ENCODE peak calls at places on chromosomes 13 and 19, in four cellular contexts. O, M, N and D are unnamed samples.

GRCh38 chr13:114199961-114200672 is 21.1 kb downstream of the CFAP97D2 start:
- DNase-seq in O (no peak), M (no peak), N (no peak), D (no peak)

GRCh38 chr19:31312004-31312403 is 37.2 kb downstream of the TSHZ3 start:
- DNase-seq in O (peak; percentile 87), M (no peak), N (no peak), D (no peak)

GRCh38 chr19:6210721-6211600 is 68.8 kb downstream of the MLLT1 start:
- DNase-seq in O (no peak), M (no peak), N (no peak), D (no peak)

GRCh38 chr13:70162141-70162540 is 53.9 kb upstream of the KLHL1 start:
- DNase-seq in O (no peak), M (no peak), N (no peak), D (peak; percentile 4)

GRCh38 chr19:10699650-10700335 is 1.4 kb upstream of the QTRT1 start:
- DNase-seq in O (peak; percentile 54), M (no peak), N (peak; percentile 65), D (peak; percentile 74)

GRCh38 chr19:46015961-46016425 is 6.9 kb downstream of the PGLYRP1 start:
- DNase-seq in O (no peak), M (no peak), N (no peak), D (no peak)

GRCh38 chr13:42084722-42085121 is 36.3 kb downstream of the DGKH start:
- DNase-seq in O (no peak), M (no peak), N (no peak), D (no peak)

GRCh38 chr13:24516919-24517318 is 4.3 kb upstream of the PARP4 start:
- DNase-seq in O (no peak), M (no peak), N (no peak), D (no peak)

GRCh38 chr19:47243364-47243775 is 12.4 kb upstream of the BBC3 start:
- DNase-seq in O (no peak), M (no peak), N (no peak), D (no peak)

GRCh38 chr19:38162632-38163031 is 61.4 kb downstream of the DPF1 start:
- DNase-seq in O (no peak), M (no peak), N (no peak), D (peak; percentile 15)

GRCh38 chr19:37932985-37933953 is 26.3 kb downstream of the SIPA1L3 start:
- DNase-seq in O (peak; percentile 61), M (no peak), N (peak; percentile 48), D (peak; percentile 28)

GRCh38 chr19:43306097-43306496 is 36.8 kb upstream of the PSG9 start:
- DNase-seq in O (no peak), M (no peak), N (no peak), D (no peak)

GRCh38 chr13:53191091-53191490 is 162.5 kb downstream of the OLFM4 start:
- DNase-seq in O (peak; percentile 11), M (peak; percentile 51), N (peak; percentile 59), D (peak; percentile 100)

GRCh38 chr13:51035469-51035868 is 75.6 kb downstream of the C13orf42 start:
- DNase-seq in O (no peak), M (no peak), N (no peak), D (no peak)

GRCh38 chr13:99197257-99197651 is 3.4 kb upstream of the UBAC2 start:
- DNase-seq in O (no peak), M (no peak), N (no peak), D (no peak)

GRCh38 chr13:48600374-48601364 is 53.1 kb upstream of the CYSLTR2 start:
- DNase-seq in O (peak; percentile 71), M (no peak), N (no peak), D (peak; percentile 85)

GRCh38 chr13:25046274-25046984 is 49.5 kb upstream of the PABPC3 start:
- DNase-seq in O (no peak), M (no peak), N (peak; percentile 53), D (peak; percentile 60)

GRCh38 chr19:13996928-13997636 is 9.0 kb downstream of the RFX1 start:
- DNase-seq in O (no peak), M (no peak), N (no peak), D (no peak)

GRCh38 chr13:42420304-42420703 is 148.4 kb downstream of the AKAP11 start:
- DNase-seq in O (no peak), M (no peak), N (no peak), D (no peak)

GRCh38 chr13:113298001-113298945 is 1.2 kb downstream of the LAMP1 start:
- DNase-seq in O (no peak), M (no peak), N (no peak), D (no peak)

GRCh38 chr19:10769533-10770491 is 51.9 kb downstream of the DNM2 start:
- DNase-seq in O (peak; percentile 26), M (no peak), N (no peak), D (peak; percentile 54)

GRCh38 chr19:2988568-2988967 is 11.2 kb downstream of the TLE6 start:
- DNase-seq in O (no peak), M (no peak), N (no peak), D (no peak)

GRCh38 chr13:44819245-44819644 is 170.0 kb downstream of the NUFIP1 start:
- DNase-seq in O (peak; percentile 95), M (no peak), N (no peak), D (peak; percentile 29)

GRCh38 chr19:12994701-12995595 is at the start of gene NFIX:
- DNase-seq in O (peak; percentile 39), M (no peak), N (no peak), D (no peak)

GRCh38 chr13:43390101-43390500 is 366.7 kb downstream of the DNAJC15 start:
- DNase-seq in O (peak; percentile 68), M (no peak), N (no peak), D (no peak)

GRCh38 chr19:28292822-28293500 is 920.0 kb downstream of the UQCRFS1 start:
- DNase-seq in O (no peak), M (no peak), N (peak; percentile 52), D (peak; percentile 84)

GRCh38 chr13:113763254-113763653 is 4.2 kb downstream of the TMEM255B start:
- DNase-seq in O (no peak), M (no peak), N (no peak), D (no peak)

GRCh38 chr13:26340812-26341211 is 86.9 kb downstream of the CDK8 start:
- DNase-seq in O (peak; percentile 46), M (no peak), N (no peak), D (no peak)

GRCh38 chr13:50686547-50686946 is 156.9 kb downstream of the DLEU7 start:
- DNase-seq in O (no peak), M (no peak), N (no peak), D (no peak)

GRCh38 chr19:42311612-42312160 is 1.4 kb upstream of the TMEM145 start:
- DNase-seq in O (no peak), M (no peak), N (peak; percentile 53), D (peak; percentile 57)

GRCh38 chr13:93625536-93625935 is 398.9 kb downstream of the GPC6 start:
- DNase-seq in O (peak; percentile 10), M (no peak), N (no peak), D (no peak)
- H4K5ac ChIP-seq in O (no peak overlapping the region), M (no peak overlapping the region), N (no peak overlapping the region), D (no peak overlapping the region)

GRCh38 chr13:109196896-109197295 is 567.5 kb downstream of the MYO16 start:
- DNase-seq in O (no peak), M (no peak), N (peak; percentile 67), D (peak; percentile 68)
- H4K5ac ChIP-seq in O (no peak overlapping the region), M (no peak overlapping the region), N (no peak overlapping the region), D (no peak overlapping the region)

GRCh38 chr13:102869948-102870676 is 24.3 kb downstream of the ERCC5 start:
- DNase-seq in O (no peak), M (no peak), N (no peak), D (no peak)
- H4K5ac ChIP-seq in O (no peak overlapping the region), M (no peak overlapping the region), N (no peak overlapping the region), D (no peak overlapping the region)

DNA sequence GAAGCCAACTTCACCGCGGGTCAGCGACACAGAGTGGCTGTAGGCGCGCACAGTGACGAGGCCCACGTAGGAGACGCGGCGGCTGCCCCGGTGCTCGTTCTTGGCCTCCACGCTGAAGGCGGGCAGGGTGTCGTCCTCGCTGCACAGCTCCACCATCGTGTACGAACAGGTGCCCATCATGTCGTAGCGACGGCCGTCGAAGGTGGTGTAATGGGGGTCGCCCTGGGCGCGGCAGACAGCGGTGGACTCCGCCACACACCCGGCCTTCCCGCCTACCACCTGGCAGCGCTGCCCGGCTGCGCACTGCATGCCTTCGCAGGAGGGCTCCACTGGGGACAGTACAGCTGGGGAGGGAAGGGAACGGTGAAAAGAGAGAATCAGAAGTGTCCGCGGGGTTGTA is 10.0 kb downstream of the FCGBP start:
- DNase-seq in O (no peak), M (no peak), N (no peak), D (no peak)
- H4K5ac ChIP-seq in O (no peak overlapping the region), M (no peak overlapping the region), N (no peak overlapping the region), D (no peak overlapping the region)